ENCODE peak calls at places on chromosomes 3 and 15, in five cellular contexts. M, O, R, B and C are unnamed samples.

GRCh38 chr15:92247649-92248242 is 145.9 kb upstream of the ST8SIA2 start:
- DNase-seq in M (no peak), O (no peak), R (no peak), B (no peak), C (no peak)

GRCh38 chr3:9064853-9065252 is 101.6 kb upstream of the RAD18 start:
- DNase-seq in M (no peak), O (no peak), R (no peak), B (no peak), C (no peak)

GRCh38 chr3:189099031-189099471 is 72.7 kb upstream of the TPRG1 start:
- DNase-seq in M (no peak), O (no peak), R (no peak), B (no peak), C (no peak)

GRCh38 chr15:63402498-63403253 is 21.0 kb upstream of the CA12 start:
- DNase-seq in M (no peak), O (peak; percentile 26), R (no peak), B (no peak), C (peak; percentile 38)

GRCh38 chr3:186734095-186734494 is 16.9 kb downstream of the KNG1 start:
- DNase-seq in M (no peak), O (no peak), R (no peak), B (no peak), C (no peak)

GRCh38 chr3:16388850-16389411 is 123.9 kb downstream of the OXNAD1 start:
- DNase-seq in M (no peak), O (no peak), R (no peak), B (no peak), C (no peak)

GRCh38 chr3:123678108-123678511 is 93.3 kb upstream of the HACD2 start:
- DNase-seq in M (no peak), O (no peak), R (no peak), B (no peak), C (no peak)

GRCh38 chr3:160403028-160403545 is 3.6 kb downstream of the SMC4 start:
- DNase-seq in M (no peak), O (no peak), R (no peak), B (no peak), C (no peak)

GRCh38 chr15:64813075-64813474 is 12.4 kb downstream of the PIF1 start:
- DNase-seq in M (no peak), O (no peak), R (no peak), B (no peak), C (no peak)

GRCh38 chr15:93043621-93044300 is 45.2 kb downstream of the RGMA start:
- DNase-seq in M (no peak), O (no peak), R (no peak), B (no peak), C (no peak)

GRCh38 chr3:108099679-108100428 is 9.0 kb upstream of the CD47 start:
- DNase-seq in M (no peak), O (no peak), R (no peak), B (no peak), C (no peak)

GRCh38 chr15:91865903-91866302 is 12.4 kb downstream of the SLCO3A1 start:
- DNase-seq in M (no peak), O (no peak), R (no peak), B (no peak), C (no peak)

GRCh38 chr15:36407647-36408046 is 171.8 kb upstream of the CDIN1 start:
- DNase-seq in M (no peak), O (no peak), R (no peak), B (no peak), C (no peak)

GRCh38 chr3:135865554-135865953 is 100.0 kb upstream of the PPP2R3A start:
- DNase-seq in M (no peak), O (no peak), R (no peak), B (no peak), C (no peak)

GRCh38 chr3:13484861-13485590 is 4.9 kb downstream of the HDAC11 start:
- DNase-seq in M (peak; percentile 57), O (no peak), R (no peak), B (peak; percentile 18), C (peak; percentile 22)

GRCh38 chr15:81271761-81272644 is 51.9 kb downstream of the STARD5 start:
- DNase-seq in M (no peak), O (no peak), R (no peak), B (no peak), C (no peak)

GRCh38 chr15:65376767-65377104 is 1.1 kb downstream of the IGDCC3 start:
- DNase-seq in M (no peak), O (no peak), R (no peak), B (no peak), C (no peak)

GRCh38 chr3:195095035-195095703 is 175.8 kb downstream of the XXYLT1 start:
- DNase-seq in M (no peak), O (no peak), R (peak; percentile 39), B (no peak), C (no peak)

GRCh38 chr3:16181361-16181760 is 6.9 kb downstream of the GALNT15 start:
- DNase-seq in M (no peak), O (no peak), R (no peak), B (no peak), C (no peak)

GRCh38 chr15:82309802-82310201 is 39.5 kb downstream of the GOLGA6L10 start:
- DNase-seq in M (no peak), O (no peak), R (no peak), B (no peak), C (no peak)

GRCh38 chr3:149572796-149573414 is 84.9 kb downstream of the WWTR1 start:
- DNase-seq in M (no peak), O (no peak), R (no peak), B (no peak), C (no peak)

GRCh38 chr3:136055491-136055890 is 90.0 kb downstream of the PPP2R3A start:
- DNase-seq in M (no peak), O (no peak), R (no peak), B (no peak), C (no peak)

GRCh38 chr3:85571835-85572234 is 613.0 kb downstream of the CADM2 start:
- DNase-seq in M (no peak), O (no peak), R (no peak), B (no peak), C (no peak)

GRCh38 chr15:73584699-73585420 is 48.3 kb downstream of the NPTN start:
- DNase-seq in M (no peak), O (no peak), R (no peak), B (no peak), C (no peak)

GRCh38 chr3:39724233-39724846 is 85.1 kb upstream of the MYRIP start:
- DNase-seq in M (no peak), O (no peak), R (no peak), B (no peak), C (no peak)

GRCh38 chr3:39705351-39705900 is 104.0 kb upstream of the MYRIP start:
- DNase-seq in M (no peak), O (no peak), R (no peak), B (no peak), C (no peak)

GRCh38 chr3:108664266-108664665 is 74.7 kb downstream of the DZIP3 start:
- DNase-seq in M (no peak), O (no peak), R (no peak), B (no peak), C (no peak)

GRCh38 chr3:43647331-43648166 is 25.7 kb upstream of the ANO10 start:
- DNase-seq in M (no peak), O (no peak), R (no peak), B (no peak), C (no peak)

GRCh38 chr3:10169000-10169496 is 4.3 kb downstream of the IRAK2 start:
- DNase-seq in M (no peak), O (no peak), R (no peak), B (no peak), C (no peak)

GRCh38 chr3:129016725-129017530 is 15.8 kb downstream of the EFCC1 start:
- DNase-seq in M (no peak), O (no peak), R (no peak), B (peak; percentile 29), C (peak; percentile 72)

GRCh38 chr3:57818772-57819171 is 62.7 kb downstream of the SLMAP start:
- DNase-seq in M (no peak), O (no peak), R (no peak), B (no peak), C (no peak)

GRCh38 chr3:197670361-197670760 is 66.3 kb downstream of the RUBCN start:
- DNase-seq in M (no peak), O (no peak), R (no peak), B (no peak), C (no peak)

GRCh38 chr3:10935028-10935427 is 57.5 kb upstream of the SLC6A1 start:
- DNase-seq in M (no peak), O (no peak), R (no peak), B (no peak), C (no peak)

GRCh38 chr3:120418866-120419490 is 31.8 kb downstream of the FSTL1 start:
- DNase-seq in M (peak; percentile 84), O (peak; percentile 41), R (no peak), B (no peak), C (peak; percentile 12)

GRCh38 chr15:68818088-68818670 is 2.5 kb downstream of the ANP32A start:
- DNase-seq in M (peak; percentile 86), O (peak; percentile 66), R (no peak), B (peak; percentile 60), C (peak; percentile 70)

GRCh38 chr3:184317201-184317600 is 2.8 kb downstream of the EIF4G1 start:
- DNase-seq in M (no peak), O (no peak), R (no peak), B (no peak), C (no peak)

GRCh38 chr3:184315506-184315867 is 1.1 kb downstream of the EIF4G1 start:
- DNase-seq in M (no peak), O (no peak), R (no peak), B (no peak), C (no peak)

GRCh38 chr3:184315871-184316661 is 1.7 kb downstream of the EIF4G1 start:
- DNase-seq in M (no peak), O (no peak), R (no peak), B (no peak), C (peak; percentile 20)

GRCh38 chr3:184314700-184315505 is 497 bp downstream of the EIF4G1 start:
- DNase-seq in M (peak; percentile 78), O (peak; percentile 48), R (no peak), B (peak; percentile 75), C (peak; percentile 72)

GRCh38 chr3:184316792-184317191 is 2.4 kb downstream of the EIF4G1 start:
- DNase-seq in M (no peak), O (no peak), R (no peak), B (no peak), C (no peak)
- H3K4me3 ChIP-seq in M (peak overlapping the region; percentile 95), O (no peak overlapping the region), R (peak overlapping the region; percentile 100), B (no peak overlapping the region), C (no peak overlapping the region)

DNA sequence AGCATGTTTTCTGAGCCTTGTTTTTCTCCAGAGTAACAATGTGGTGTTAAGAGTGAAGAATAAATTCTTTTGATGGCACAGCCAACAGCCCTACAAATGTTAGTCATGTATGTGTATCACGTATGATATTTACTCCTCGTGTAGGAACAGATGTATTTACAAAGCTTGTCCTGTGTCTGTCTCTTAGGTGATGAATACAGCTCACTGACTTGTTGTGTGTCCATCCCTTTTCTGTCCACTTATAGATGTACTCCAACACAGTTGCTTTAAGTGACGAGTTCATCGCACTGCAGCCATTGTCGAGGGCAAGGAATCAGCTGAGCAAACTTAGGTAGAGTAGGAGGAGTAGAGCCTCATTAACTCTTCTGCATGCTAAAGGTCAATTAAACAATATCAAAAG is 78.1 kb downstream of the DCUN1D1 start:
- DNase-seq in M (no peak), O (no peak), R (no peak), B (no peak), C (no peak)
- H3K27ac ChIP-seq in M (no peak overlapping the region), O (no peak overlapping the region), R (no peak overlapping the region), B (no peak overlapping the region), C (no peak overlapping the region)

GRCh38 chr15:90659481-90659880 is 57.7 kb upstream of the BLM start:
- DNase-seq in M (no peak), O (no peak), R (no peak), B (no peak), C (no peak)
- H3K4me1 ChIP-seq in M (peaks cover 8% of the 10 kb centered on the region), O (peaks cover 4% of the 10 kb centered on the region), R (peaks cover 78% of the 10 kb centered on the region), B (peaks cover 69% of the 10 kb centered on the region), C (peaks cover 56% of the 10 kb centered on the region)

GRCh38 chr3:115623414-115623868 is at the start of gene GAP43:
- DNase-seq in M (peak; percentile 90), O (no peak), R (no peak), B (no peak), C (peak; percentile 4)
- H3K4me3 ChIP-seq in M (peak within 1 kb of the TSS; percentile 85), O (peak within 1 kb of the TSS; percentile 71), R (no peak within 1 kb of the TSS), B (no peak within 1 kb of the TSS), C (no peak within 1 kb of the TSS)